ENCODE peak calls at places on chromosomes 7 and 10, in nine cellular contexts. One of them, this sample, is unnamed.

GRCh38 chr7:140623995-140624902 is 16.4 kb downstream of the DENND2A start:
- DNase-seq in lower lobe of right lung: no peak
- DNase-seq in GM04504: no peak
- DNase-seq in HTR-8/SVneo: no peak
- DNase-seq in B cell: no peak
- DNase-seq in substantia nigra: no peak
- DNase-seq in stimulated activated CD4-positive, alpha-beta T cell treated with anti-CD3 and anti-CD28 coated beads, Interleukin-4, amount 100 ng/mL, for 48 hours: no peak
- DNase-seq in CD4-positive, CD25-positive, alpha-beta regulatory T cell: no peak
- DNase-seq in cortex of kidney: no peak
- DNase-seq in this sample: no peak

GRCh38 chr7:20338285-20338684 is 7.6 kb downstream of the ITGB8 start:
- DNase-seq in substantia nigra: no peak
- DNase-seq in stimulated activated CD4-positive, alpha-beta T cell treated with anti-CD3 and anti-CD28 coated beads, Interleukin-4, amount 100 ng/mL, for 48 hours: no peak
- DNase-seq in CD4-positive, CD25-positive, alpha-beta regulatory T cell: no peak
- DNase-seq in HTR-8/SVneo: no peak
- DNase-seq in GM04504: no peak
- DNase-seq in cortex of kidney: no peak
- DNase-seq in B cell: no peak
- DNase-seq in lower lobe of right lung: no peak
- DNase-seq in this sample: no peak

GRCh38 chr7:73970801-73971229 is 57.2 kb upstream of the ELN start:
- DNase-seq in cortex of kidney: no peak
- DNase-seq in GM04504: no peak
- DNase-seq in stimulated activated CD4-positive, alpha-beta T cell treated with anti-CD3 and anti-CD28 coated beads, Interleukin-4, amount 100 ng/mL, for 48 hours: no peak
- DNase-seq in B cell: no peak
- DNase-seq in HTR-8/SVneo: no peak
- DNase-seq in lower lobe of right lung: peak
- DNase-seq in substantia nigra: no peak
- DNase-seq in CD4-positive, CD25-positive, alpha-beta regulatory T cell: no peak
- DNase-seq in this sample: no peak

GRCh38 chr7:84178013-84178412 is 16.6 kb downstream of the SEMA3A start:
- DNase-seq in CD4-positive, CD25-positive, alpha-beta regulatory T cell: no peak
- DNase-seq in GM04504: no peak
- DNase-seq in cortex of kidney: no peak
- DNase-seq in lower lobe of right lung: no peak
- DNase-seq in substantia nigra: no peak
- DNase-seq in HTR-8/SVneo: no peak
- DNase-seq in B cell: no peak
- DNase-seq in stimulated activated CD4-positive, alpha-beta T cell treated with anti-CD3 and anti-CD28 coated beads, Interleukin-4, amount 100 ng/mL, for 48 hours: no peak
- DNase-seq in this sample: no peak

GRCh38 chr10:82813856-82814255 is 938.9 kb downstream of the NRG3 start:
- DNase-seq in HTR-8/SVneo: no peak
- DNase-seq in stimulated activated CD4-positive, alpha-beta T cell treated with anti-CD3 and anti-CD28 coated beads, Interleukin-4, amount 100 ng/mL, for 48 hours: no peak
- DNase-seq in CD4-positive, CD25-positive, alpha-beta regulatory T cell: no peak
- DNase-seq in B cell: no peak
- DNase-seq in lower lobe of right lung: no peak
- DNase-seq in substantia nigra: no peak
- DNase-seq in GM04504: no peak
- DNase-seq in cortex of kidney: no peak
- DNase-seq in this sample: no peak

GRCh38 chr10:92829042-92829785 is 19.1 kb upstream of the EXOC6 start:
- DNase-seq in lower lobe of right lung: no peak
- DNase-seq in CD4-positive, CD25-positive, alpha-beta regulatory T cell: no peak
- DNase-seq in cortex of kidney: no peak
- DNase-seq in GM04504: no peak
- DNase-seq in B cell: no peak
- DNase-seq in HTR-8/SVneo: no peak
- DNase-seq in substantia nigra: no peak
- DNase-seq in stimulated activated CD4-positive, alpha-beta T cell treated with anti-CD3 and anti-CD28 coated beads, Interleukin-4, amount 100 ng/mL, for 48 hours: no peak
- DNase-seq in this sample: no peak

GRCh38 chr7:31114593-31115343 is 62.7 kb downstream of the ADCYAP1R1 start:
- DNase-seq in substantia nigra: no peak
- DNase-seq in cortex of kidney: no peak
- DNase-seq in GM04504: peak
- DNase-seq in HTR-8/SVneo: no peak
- DNase-seq in CD4-positive, CD25-positive, alpha-beta regulatory T cell: no peak
- DNase-seq in B cell: no peak
- DNase-seq in stimulated activated CD4-positive, alpha-beta T cell treated with anti-CD3 and anti-CD28 coated beads, Interleukin-4, amount 100 ng/mL, for 48 hours: no peak
- DNase-seq in lower lobe of right lung: no peak
- DNase-seq in this sample: no peak

GRCh38 chr7:78587443-78588044 is 789.0 kb downstream of the PHTF2 start:
- DNase-seq in GM04504: no peak
- DNase-seq in CD4-positive, CD25-positive, alpha-beta regulatory T cell: no peak
- DNase-seq in lower lobe of right lung: no peak
- DNase-seq in stimulated activated CD4-positive, alpha-beta T cell treated with anti-CD3 and anti-CD28 coated beads, Interleukin-4, amount 100 ng/mL, for 48 hours: no peak
- DNase-seq in substantia nigra: no peak
- DNase-seq in cortex of kidney: no peak
- DNase-seq in HTR-8/SVneo: peak
- DNase-seq in B cell: no peak
- DNase-seq in this sample: no peak

GRCh38 chr10:69807122-69807521 is 5.4 kb downstream of the COL13A1 start:
- DNase-seq in B cell: no peak
- DNase-seq in HTR-8/SVneo: peak
- DNase-seq in CD4-positive, CD25-positive, alpha-beta regulatory T cell: no peak
- DNase-seq in cortex of kidney: no peak
- DNase-seq in GM04504: no peak
- DNase-seq in stimulated activated CD4-positive, alpha-beta T cell treated with anti-CD3 and anti-CD28 coated beads, Interleukin-4, amount 100 ng/mL, for 48 hours: no peak
- DNase-seq in lower lobe of right lung: no peak
- DNase-seq in substantia nigra: no peak
- DNase-seq in this sample: no peak

GRCh38 chr7:34438436-34438835 is 219.6 kb upstream of the NPSR1 start:
- DNase-seq in B cell: no peak
- DNase-seq in HTR-8/SVneo: no peak
- DNase-seq in lower lobe of right lung: no peak
- DNase-seq in substantia nigra: no peak
- DNase-seq in CD4-positive, CD25-positive, alpha-beta regulatory T cell: no peak
- DNase-seq in cortex of kidney: no peak
- DNase-seq in stimulated activated CD4-positive, alpha-beta T cell treated with anti-CD3 and anti-CD28 coated beads, Interleukin-4, amount 100 ng/mL, for 48 hours: no peak
- DNase-seq in GM04504: no peak
- DNase-seq in this sample: no peak

GRCh38 chr10:44963772-44964633 is 4.4 kb downstream of the RASSF4 start:
- DNase-seq in lower lobe of right lung: peak
- DNase-seq in CD4-positive, CD25-positive, alpha-beta regulatory T cell: no peak
- DNase-seq in B cell: no peak
- DNase-seq in stimulated activated CD4-positive, alpha-beta T cell treated with anti-CD3 and anti-CD28 coated beads, Interleukin-4, amount 100 ng/mL, for 48 hours: no peak
- DNase-seq in HTR-8/SVneo: no peak
- DNase-seq in GM04504: no peak
- DNase-seq in cortex of kidney: no peak
- DNase-seq in substantia nigra: peak
- DNase-seq in this sample: peak

GRCh38 chr7:122726881-122727280 is 24.2 kb upstream of the RNF148 start:
- DNase-seq in HTR-8/SVneo: no peak
- DNase-seq in GM04504: no peak
- DNase-seq in cortex of kidney: no peak
- DNase-seq in B cell: no peak
- DNase-seq in lower lobe of right lung: no peak
- DNase-seq in CD4-positive, CD25-positive, alpha-beta regulatory T cell: no peak
- DNase-seq in stimulated activated CD4-positive, alpha-beta T cell treated with anti-CD3 and anti-CD28 coated beads, Interleukin-4, amount 100 ng/mL, for 48 hours: no peak
- DNase-seq in substantia nigra: no peak
- DNase-seq in this sample: no peak

GRCh38 chr10:6279540-6280267 is 77.0 kb downstream of the PFKFB3 start:
- DNase-seq in B cell: no peak
- DNase-seq in stimulated activated CD4-positive, alpha-beta T cell treated with anti-CD3 and anti-CD28 coated beads, Interleukin-4, amount 100 ng/mL, for 48 hours: no peak
- DNase-seq in lower lobe of right lung: no peak
- DNase-seq in substantia nigra: no peak
- DNase-seq in HTR-8/SVneo: peak
- DNase-seq in cortex of kidney: no peak
- DNase-seq in GM04504: peak
- DNase-seq in CD4-positive, CD25-positive, alpha-beta regulatory T cell: no peak
- DNase-seq in this sample: no peak

GRCh38 chr10:86312701-86313270 is 53.8 kb downstream of the GRID1 start:
- DNase-seq in GM04504: no peak
- DNase-seq in CD4-positive, CD25-positive, alpha-beta regulatory T cell: no peak
- DNase-seq in HTR-8/SVneo: no peak
- DNase-seq in stimulated activated CD4-positive, alpha-beta T cell treated with anti-CD3 and anti-CD28 coated beads, Interleukin-4, amount 100 ng/mL, for 48 hours: no peak
- DNase-seq in cortex of kidney: no peak
- DNase-seq in lower lobe of right lung: no peak
- DNase-seq in B cell: no peak
- DNase-seq in substantia nigra: peak
- DNase-seq in this sample: no peak

GRCh38 chr7:5001911-5002310 is 42.9 kb upstream of the MMD2 start:
- DNase-seq in cortex of kidney: no peak
- DNase-seq in stimulated activated CD4-positive, alpha-beta T cell treated with anti-CD3 and anti-CD28 coated beads, Interleukin-4, amount 100 ng/mL, for 48 hours: no peak
- DNase-seq in CD4-positive, CD25-positive, alpha-beta regulatory T cell: no peak
- DNase-seq in B cell: no peak
- DNase-seq in GM04504: no peak
- DNase-seq in HTR-8/SVneo: no peak
- DNase-seq in substantia nigra: no peak
- DNase-seq in lower lobe of right lung: no peak
- DNase-seq in this sample: no peak

GRCh38 chr10:129389194-129389593 is 77.8 kb upstream of the MGMT start:
- DNase-seq in lower lobe of right lung: no peak
- DNase-seq in substantia nigra: no peak
- DNase-seq in cortex of kidney: no peak
- DNase-seq in HTR-8/SVneo: no peak
- DNase-seq in GM04504: no peak
- DNase-seq in CD4-positive, CD25-positive, alpha-beta regulatory T cell: no peak
- DNase-seq in B cell: no peak
- DNase-seq in stimulated activated CD4-positive, alpha-beta T cell treated with anti-CD3 and anti-CD28 coated beads, Interleukin-4, amount 100 ng/mL, for 48 hours: no peak
- DNase-seq in this sample: no peak

GRCh38 chr10:93913706-93914105 is 19.9 kb downstream of the SLC35G1 start:
- DNase-seq in HTR-8/SVneo: no peak
- DNase-seq in lower lobe of right lung: no peak
- DNase-seq in substantia nigra: no peak
- DNase-seq in cortex of kidney: no peak
- DNase-seq in GM04504: no peak
- DNase-seq in stimulated activated CD4-positive, alpha-beta T cell treated with anti-CD3 and anti-CD28 coated beads, Interleukin-4, amount 100 ng/mL, for 48 hours: no peak
- DNase-seq in B cell: no peak
- DNase-seq in CD4-positive, CD25-positive, alpha-beta regulatory T cell: no peak
- DNase-seq in this sample: no peak

GRCh38 chr10:1610986-1611770 is 126.1 kb downstream of the ADARB2 start:
- DNase-seq in substantia nigra: no peak
- DNase-seq in HTR-8/SVneo: no peak
- DNase-seq in cortex of kidney: no peak
- DNase-seq in lower lobe of right lung: no peak
- DNase-seq in GM04504: no peak
- DNase-seq in stimulated activated CD4-positive, alpha-beta T cell treated with anti-CD3 and anti-CD28 coated beads, Interleukin-4, amount 100 ng/mL, for 48 hours: no peak
- DNase-seq in CD4-positive, CD25-positive, alpha-beta regulatory T cell: no peak
- DNase-seq in B cell: no peak
- DNase-seq in this sample: no peak

GRCh38 chr10:86673827-86674581 is 5.7 kb downstream of the LDB3 start:
- DNase-seq in cortex of kidney: no peak
- DNase-seq in HTR-8/SVneo: no peak
- DNase-seq in stimulated activated CD4-positive, alpha-beta T cell treated with anti-CD3 and anti-CD28 coated beads, Interleukin-4, amount 100 ng/mL, for 48 hours: no peak
- DNase-seq in substantia nigra: peak
- DNase-seq in CD4-positive, CD25-positive, alpha-beta regulatory T cell: no peak
- DNase-seq in GM04504: no peak
- DNase-seq in B cell: no peak
- DNase-seq in lower lobe of right lung: no peak
- DNase-seq in this sample: no peak

GRCh38 chr10:42992156-42992956 is 84.5 kb upstream of the RET start:
- DNase-seq in HTR-8/SVneo: no peak
- DNase-seq in B cell: no peak
- DNase-seq in substantia nigra: no peak
- DNase-seq in CD4-positive, CD25-positive, alpha-beta regulatory T cell: no peak
- DNase-seq in cortex of kidney: no peak
- DNase-seq in lower lobe of right lung: no peak
- DNase-seq in stimulated activated CD4-positive, alpha-beta T cell treated with anti-CD3 and anti-CD28 coated beads, Interleukin-4, amount 100 ng/mL, for 48 hours: no peak
- DNase-seq in GM04504: no peak
- DNase-seq in this sample: no peak

GRCh38 chr10:60870803-60871202 is 73.2 kb downstream of the RHOBTB1 start:
- DNase-seq in GM04504: no peak
- DNase-seq in HTR-8/SVneo: no peak
- DNase-seq in lower lobe of right lung: no peak
- DNase-seq in cortex of kidney: no peak
- DNase-seq in stimulated activated CD4-positive, alpha-beta T cell treated with anti-CD3 and anti-CD28 coated beads, Interleukin-4, amount 100 ng/mL, for 48 hours: no peak
- DNase-seq in CD4-positive, CD25-positive, alpha-beta regulatory T cell: no peak
- DNase-seq in B cell: no peak
- DNase-seq in substantia nigra: no peak
- DNase-seq in this sample: no peak

GRCh38 chr7:66869660-66870450 is 51.2 kb upstream of the TMEM248 start:
- DNase-seq in GM04504: no peak
- DNase-seq in CD4-positive, CD25-positive, alpha-beta regulatory T cell: no peak
- DNase-seq in lower lobe of right lung: no peak
- DNase-seq in HTR-8/SVneo: no peak
- DNase-seq in substantia nigra: no peak
- DNase-seq in B cell: no peak
- DNase-seq in stimulated activated CD4-positive, alpha-beta T cell treated with anti-CD3 and anti-CD28 coated beads, Interleukin-4, amount 100 ng/mL, for 48 hours: no peak
- DNase-seq in cortex of kidney: no peak
- DNase-seq in this sample: no peak

GRCh38 chr10:8758029-8758428 is 703.5 kb downstream of the GATA3 start:
- DNase-seq in substantia nigra: no peak
- DNase-seq in B cell: no peak
- DNase-seq in GM04504: no peak
- DNase-seq in CD4-positive, CD25-positive, alpha-beta regulatory T cell: no peak
- DNase-seq in HTR-8/SVneo: no peak
- DNase-seq in cortex of kidney: no peak
- DNase-seq in stimulated activated CD4-positive, alpha-beta T cell treated with anti-CD3 and anti-CD28 coated beads, Interleukin-4, amount 100 ng/mL, for 48 hours: no peak
- DNase-seq in lower lobe of right lung: no peak
- DNase-seq in this sample: no peak

GRCh38 chr7:102236592-102237287 is 49.9 kb upstream of the SH2B2 start:
- DNase-seq in B cell: peak
- DNase-seq in lower lobe of right lung: no peak
- DNase-seq in substantia nigra: peak
- DNase-seq in GM04504: peak
- DNase-seq in HTR-8/SVneo: peak
- DNase-seq in CD4-positive, CD25-positive, alpha-beta regulatory T cell: peak
- DNase-seq in stimulated activated CD4-positive, alpha-beta T cell treated with anti-CD3 and anti-CD28 coated beads, Interleukin-4, amount 100 ng/mL, for 48 hours: peak
- DNase-seq in cortex of kidney: no peak
- DNase-seq in this sample: peak

This sample was measured in left cardiac atrium.